ENCODE peak calls at places on chromosomes 13 and 19, in six cellular contexts. One of them, this sample, is unnamed. For H3K27me3, the result is how much of the 10 kb centered on the place peaks cover.

GRCh38 chr19:18951721-18952281 is 10.8 kb upstream of the HOMER3 start:
- DNase-seq in thyroid gland: no peak
- DNase-seq in mammary epithelial cell: peak
- DNase-seq in GM23248: peak
- DNase-seq in tibial nerve: no peak
- DNase-seq in fibroblast of lung: no peak
- DNase-seq in this sample: no peak

GRCh38 chr13:42168497-42168896 is 103.5 kb upstream of the AKAP11 start:
- DNase-seq in thyroid gland: no peak
- DNase-seq in mammary epithelial cell: no peak
- DNase-seq in GM23248: no peak
- DNase-seq in tibial nerve: no peak
- DNase-seq in fibroblast of lung: no peak
- DNase-seq in this sample: no peak

GRCh38 chr19:3471954-3472655 is 8.2 kb downstream of the SMIM24 start:
- DNase-seq in thyroid gland: peak
- DNase-seq in mammary epithelial cell: no peak
- DNase-seq in GM23248: no peak
- DNase-seq in tibial nerve: no peak
- DNase-seq in fibroblast of lung: peak
- DNase-seq in this sample: peak

GRCh38 chr13:46378411-46378810 is 8.6 kb downstream of the RUBCNL start:
- DNase-seq in thyroid gland: no peak
- DNase-seq in mammary epithelial cell: no peak
- DNase-seq in GM23248: no peak
- DNase-seq in tibial nerve: no peak
- DNase-seq in fibroblast of lung: no peak
- DNase-seq in this sample: no peak

GRCh38 chr13:48001127-48001881 is at the start of gene SUCLA2:
- DNase-seq in thyroid gland: peak
- DNase-seq in mammary epithelial cell: peak
- DNase-seq in GM23248: peak
- DNase-seq in tibial nerve: peak
- DNase-seq in fibroblast of lung: peak
- DNase-seq in this sample: peak

GRCh38 chr19:11423164-11423803 is 4.2 kb upstream of the RGL3 start:
- DNase-seq in thyroid gland: no peak
- DNase-seq in mammary epithelial cell: no peak
- DNase-seq in GM23248: no peak
- DNase-seq in tibial nerve: no peak
- DNase-seq in fibroblast of lung: no peak
- DNase-seq in this sample: no peak

GRCh38 chr19:4390017-4390861 is 10.1 kb downstream of the SH3GL1 start:
- DNase-seq in thyroid gland: no peak
- DNase-seq in mammary epithelial cell: peak
- DNase-seq in GM23248: peak
- DNase-seq in tibial nerve: no peak
- DNase-seq in fibroblast of lung: peak
- DNase-seq in this sample: peak

GRCh38 chr19:31018951-31019350 is 330.3 kb downstream of the TSHZ3 start:
- DNase-seq in thyroid gland: no peak
- DNase-seq in mammary epithelial cell: no peak
- DNase-seq in GM23248: no peak
- DNase-seq in tibial nerve: no peak
- DNase-seq in fibroblast of lung: no peak
- DNase-seq in this sample: no peak

GRCh38 chr19:17159466-17160393 is 55.4 kb upstream of the USE1 start:
- DNase-seq in thyroid gland: no peak
- DNase-seq in mammary epithelial cell: peak
- DNase-seq in GM23248: peak
- DNase-seq in tibial nerve: no peak
- DNase-seq in fibroblast of lung: peak
- DNase-seq in this sample: peak

GRCh38 chr19:4811328-4812131 is 20.0 kb downstream of the TICAM1 start:
- DNase-seq in thyroid gland: peak
- DNase-seq in mammary epithelial cell: peak
- DNase-seq in GM23248: peak
- DNase-seq in tibial nerve: peak
- DNase-seq in fibroblast of lung: peak
- DNase-seq in this sample: peak

GRCh38 chr13:61880576-61881283 is 465.1 kb upstream of the PCDH20 start:
- DNase-seq in thyroid gland: peak
- DNase-seq in mammary epithelial cell: no peak
- DNase-seq in GM23248: peak
- DNase-seq in tibial nerve: no peak
- DNase-seq in fibroblast of lung: peak
- DNase-seq in this sample: peak

GRCh38 chr19:17758528-17758927 is 7.3 kb downstream of the FCHO1 start:
- DNase-seq in thyroid gland: no peak
- DNase-seq in mammary epithelial cell: no peak
- DNase-seq in GM23248: no peak
- DNase-seq in tibial nerve: no peak
- DNase-seq in fibroblast of lung: no peak
- DNase-seq in this sample: no peak

GRCh38 chr13:56335775-56336174 is 804.9 kb upstream of the PRR20A start:
- DNase-seq in thyroid gland: no peak
- DNase-seq in mammary epithelial cell: no peak
- DNase-seq in GM23248: no peak
- DNase-seq in tibial nerve: no peak
- DNase-seq in fibroblast of lung: no peak
- DNase-seq in this sample: no peak

GRCh38 chr19:35533822-35534521 is 716 bp downstream of the GAPDHS start:
- DNase-seq in thyroid gland: peak
- DNase-seq in mammary epithelial cell: no peak
- DNase-seq in GM23248: peak
- DNase-seq in tibial nerve: no peak
- DNase-seq in fibroblast of lung: peak
- DNase-seq in this sample: peak

GRCh38 chr13:48507024-48507423 is 25.9 kb downstream of the RCBTB2 start:
- DNase-seq in thyroid gland: no peak
- DNase-seq in mammary epithelial cell: peak
- DNase-seq in GM23248: no peak
- DNase-seq in tibial nerve: no peak
- DNase-seq in fibroblast of lung: no peak
- DNase-seq in this sample: no peak

GRCh38 chr19:31214086-31214485 is 135.2 kb downstream of the TSHZ3 start:
- DNase-seq in thyroid gland: peak
- DNase-seq in mammary epithelial cell: peak
- DNase-seq in GM23248: peak
- DNase-seq in tibial nerve: no peak
- DNase-seq in fibroblast of lung: peak
- DNase-seq in this sample: no peak

GRCh38 chr19:35132254-35132653 is 2.6 kb downstream of the LGI4 start:
- DNase-seq in thyroid gland: no peak
- DNase-seq in mammary epithelial cell: no peak
- DNase-seq in GM23248: no peak
- DNase-seq in tibial nerve: no peak
- DNase-seq in fibroblast of lung: no peak
- DNase-seq in this sample: no peak

GRCh38 chr19:18776288-18776594 is 14.9 kb downstream of the COMP start:
- DNase-seq in thyroid gland: no peak
- DNase-seq in mammary epithelial cell: no peak
- DNase-seq in GM23248: peak
- DNase-seq in tibial nerve: no peak
- DNase-seq in fibroblast of lung: peak
- DNase-seq in this sample: no peak

GRCh38 chr13:40388617-40389016 is 277.8 kb downstream of the FOXO1 start:
- DNase-seq in thyroid gland: no peak
- DNase-seq in mammary epithelial cell: no peak
- DNase-seq in GM23248: no peak
- DNase-seq in tibial nerve: no peak
- DNase-seq in fibroblast of lung: no peak
- DNase-seq in this sample: no peak

GRCh38 chr13:113148940-113149503 is 9.4 kb upstream of the PROZ start:
- DNase-seq in thyroid gland: no peak
- DNase-seq in mammary epithelial cell: no peak
- DNase-seq in GM23248: no peak
- DNase-seq in tibial nerve: no peak
- DNase-seq in fibroblast of lung: no peak
- DNase-seq in this sample: peak

GRCh38 chr13:113151745-113152707 is 6.4 kb upstream of the PROZ start:
- DNase-seq in thyroid gland: peak
- DNase-seq in mammary epithelial cell: no peak
- DNase-seq in GM23248: peak
- DNase-seq in tibial nerve: no peak
- DNase-seq in fibroblast of lung: peak
- DNase-seq in this sample: peak

GRCh38 chr13:113148407-113148806 is 10.0 kb upstream of the PROZ start:
- DNase-seq in thyroid gland: no peak
- DNase-seq in mammary epithelial cell: no peak
- DNase-seq in GM23248: no peak
- DNase-seq in tibial nerve: no peak
- DNase-seq in fibroblast of lung: no peak
- DNase-seq in this sample: no peak

GRCh38 chr13:113150545-113151365 is 7.7 kb upstream of the PROZ start:
- DNase-seq in thyroid gland: no peak
- DNase-seq in mammary epithelial cell: no peak
- DNase-seq in GM23248: no peak
- DNase-seq in tibial nerve: no peak
- DNase-seq in fibroblast of lung: no peak
- DNase-seq in this sample: peak

GRCh38 chr13:113149711-113150544 is 8.5 kb upstream of the PROZ start:
- DNase-seq in thyroid gland: no peak
- DNase-seq in mammary epithelial cell: no peak
- DNase-seq in GM23248: no peak
- DNase-seq in tibial nerve: no peak
- DNase-seq in fibroblast of lung: no peak
- DNase-seq in this sample: peak
- H3K27me3 ChIP-seq in thyroid gland: under half
- H3K27me3 ChIP-seq in mammary epithelial cell: under half
- H3K27me3 ChIP-seq in GM23248: under half
- H3K27me3 ChIP-seq in tibial nerve: under half
- H3K27me3 ChIP-seq in fibroblast of lung: under half
- H3K27me3 ChIP-seq in this sample: under half

GRCh38 chr13:39054112-39054511 is 15.9 kb downstream of the NHLRC3 start:
- DNase-seq in thyroid gland: no peak
- DNase-seq in mammary epithelial cell: no peak
- DNase-seq in GM23248: no peak
- DNase-seq in tibial nerve: no peak
- DNase-seq in fibroblast of lung: no peak
- DNase-seq in this sample: no peak
- H3K4me3 ChIP-seq in thyroid gland: no peak
- H3K4me3 ChIP-seq in mammary epithelial cell: no peak
- H3K4me3 ChIP-seq in GM23248: no peak
- H3K4me3 ChIP-seq in tibial nerve: no peak
- H3K4me3 ChIP-seq in fibroblast of lung: no peak
- H3K4me3 ChIP-seq in this sample: no peak

DNA sequence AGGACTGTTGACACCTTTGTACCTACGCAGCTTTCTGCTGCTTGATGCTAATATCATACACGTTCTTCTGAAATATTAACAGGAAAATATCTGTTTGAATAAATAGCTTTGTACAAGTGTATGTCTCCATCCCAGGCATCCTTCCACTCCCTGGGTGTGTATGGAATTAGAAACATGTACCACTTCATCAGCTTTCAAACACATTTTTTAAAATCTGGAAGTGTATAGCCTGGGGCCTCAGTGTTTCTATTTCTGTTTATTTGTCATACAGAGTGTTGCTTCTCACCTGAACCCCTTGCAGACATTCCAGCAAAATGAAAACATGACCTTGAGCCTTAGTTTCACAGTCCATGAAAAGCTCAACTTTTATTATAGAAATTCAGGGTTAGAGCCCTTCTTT is 168.6 kb downstream of the ITGBL1 start:
- DNase-seq in thyroid gland: no peak
- DNase-seq in mammary epithelial cell: no peak
- DNase-seq in GM23248: no peak
- DNase-seq in tibial nerve: no peak
- DNase-seq in fibroblast of lung: no peak
- DNase-seq in this sample: no peak
- H3K27me3 ChIP-seq in thyroid gland: under half
- H3K27me3 ChIP-seq in mammary epithelial cell: under half
- H3K27me3 ChIP-seq in GM23248: under half
- H3K27me3 ChIP-seq in tibial nerve: under half
- H3K27me3 ChIP-seq in fibroblast of lung: under half
- H3K27me3 ChIP-seq in this sample: under half

DNA sequence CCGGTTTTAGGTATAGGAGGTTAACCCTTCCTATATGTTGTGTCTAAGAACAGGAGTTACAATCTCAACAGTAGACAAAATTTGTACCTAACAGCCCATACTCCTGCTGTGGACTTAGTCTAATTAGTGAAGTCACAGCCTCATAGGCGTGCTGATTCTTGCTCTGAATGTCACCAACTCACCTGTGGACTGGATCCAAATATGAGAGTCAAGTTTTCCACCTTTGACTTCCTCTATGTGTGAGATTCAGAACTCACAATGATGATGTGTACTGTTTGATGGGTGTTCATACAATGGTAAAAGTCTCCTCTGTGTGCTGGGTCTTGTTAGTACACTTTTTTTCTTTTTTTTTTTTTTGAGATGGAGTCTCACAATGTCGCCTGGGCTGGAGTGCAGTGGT is 7.8 kb upstream of the ZNF91 start:
- DNase-seq in thyroid gland: no peak
- DNase-seq in mammary epithelial cell: no peak
- DNase-seq in GM23248: no peak
- DNase-seq in tibial nerve: no peak
- DNase-seq in fibroblast of lung: no peak
- DNase-seq in this sample: no peak
- H3K4me3 ChIP-seq in thyroid gland: no peak
- H3K4me3 ChIP-seq in mammary epithelial cell: no peak
- H3K4me3 ChIP-seq in GM23248: no peak
- H3K4me3 ChIP-seq in tibial nerve: no peak
- H3K4me3 ChIP-seq in fibroblast of lung: no peak
- H3K4me3 ChIP-seq in this sample: peak

GRCh38 chr19:10010939-10011338 is 635 bp upstream of the COL5A3 start:
- DNase-seq in thyroid gland: no peak
- DNase-seq in mammary epithelial cell: no peak
- DNase-seq in GM23248: no peak
- DNase-seq in tibial nerve: no peak
- DNase-seq in fibroblast of lung: no peak
- DNase-seq in this sample: no peak
- H3K27me3 ChIP-seq in thyroid gland: under half
- H3K27me3 ChIP-seq in mammary epithelial cell: under half
- H3K27me3 ChIP-seq in GM23248: under half
- H3K27me3 ChIP-seq in tibial nerve: under half
- H3K27me3 ChIP-seq in fibroblast of lung: under half
- H3K27me3 ChIP-seq in this sample: half or more

GRCh38 chr13:35471466-35472307 is 4.8 kb downstream of the MAB21L1 start:
- DNase-seq in thyroid gland: no peak
- DNase-seq in mammary epithelial cell: no peak
- DNase-seq in GM23248: peak
- DNase-seq in tibial nerve: no peak
- DNase-seq in fibroblast of lung: peak
- DNase-seq in this sample: peak
- H3K4me3 ChIP-seq in thyroid gland: no peak
- H3K4me3 ChIP-seq in mammary epithelial cell: no peak
- H3K4me3 ChIP-seq in GM23248: peak
- H3K4me3 ChIP-seq in tibial nerve: peak
- H3K4me3 ChIP-seq in fibroblast of lung: peak
- H3K4me3 ChIP-seq in this sample: peak

DNA sequence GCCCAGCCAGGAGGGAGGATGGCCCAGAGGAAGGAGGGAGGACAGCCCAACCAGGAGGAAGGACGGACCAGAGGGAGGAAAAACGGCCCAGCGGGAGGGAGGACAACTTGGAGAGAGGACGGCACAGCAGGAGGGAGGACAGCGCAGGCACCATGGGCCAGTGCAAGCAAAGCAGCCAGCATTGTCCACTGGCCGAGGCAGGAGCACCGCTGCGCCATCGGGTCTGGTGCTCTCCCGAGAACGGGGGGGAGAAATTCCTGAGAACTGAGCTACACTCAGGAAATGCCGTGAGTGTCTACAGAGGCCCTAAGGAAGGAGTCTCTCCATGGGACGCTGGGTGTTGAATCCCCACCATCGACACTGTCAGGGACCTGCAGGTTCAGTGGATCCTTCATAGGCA is 38.5 kb upstream of the SOX1 start:
- DNase-seq in thyroid gland: no peak
- DNase-seq in mammary epithelial cell: no peak
- DNase-seq in GM23248: no peak
- DNase-seq in tibial nerve: no peak
- DNase-seq in fibroblast of lung: no peak
- DNase-seq in this sample: no peak
- H3K27me3 ChIP-seq in thyroid gland: under half
- H3K27me3 ChIP-seq in mammary epithelial cell: under half
- H3K27me3 ChIP-seq in GM23248: under half
- H3K27me3 ChIP-seq in tibial nerve: under half
- H3K27me3 ChIP-seq in fibroblast of lung: under half
- H3K27me3 ChIP-seq in this sample: under half

This sample was measured in endodermal cell.